ENCODE peak calls at places on chromosomes 4 and X, in nine cellular contexts. Z, S, X, N, Q, P, F, B and E are unnamed samples.

GRCh38 chr4:24846716-24847115 is 51.3 kb downstream of the SOD3 start:
- DNase-seq in N (no peak), P (no peak), Q (no peak), Z (no peak), F (no peak), X (no peak), B (no peak), S (no peak), E (no peak)

GRCh38 chrX:102154900-102155805 is 624 bp downstream of the BEX5 start:
- DNase-seq in X (no peak), Q (no peak), S (peak), Z (peak), N (peak), P (no peak), B (no peak), F (peak), E (no peak)

GRCh38 chr4:102787096-102787867 is 26.5 kb upstream of the MANBA start:
- DNase-seq in X (no peak), B (no peak), F (no peak), Z (no peak), P (no peak), Q (no peak), N (no peak), S (no peak), E (no peak)

GRCh38 chrX:9597361-9598035 is 132.6 kb downstream of the TBL1X start:
- DNase-seq in P (no peak), F (no peak), Q (no peak), B (no peak), S (no peak), Z (no peak), X (no peak), N (no peak), E (no peak)

GRCh38 chr4:26887143-26887542 is 26.5 kb downstream of the STIM2 start:
- DNase-seq in Q (no peak), X (no peak), S (no peak), P (no peak), F (peak), B (no peak), N (no peak), Z (no peak), E (no peak)

GRCh38 chr4:153222790-153223417 is 18.7 kb downstream of the TRIM2 start:
- DNase-seq in S (peak), Q (no peak), B (peak), F (peak), Z (peak), P (peak), X (no peak), N (peak), E (peak)

GRCh38 chrX:154605566-154605965 is 13.5 kb downstream of the CTAG1B start:
- DNase-seq in B (no peak), Z (no peak), Q (no peak), P (no peak), X (no peak), F (no peak), S (no peak), N (no peak), E (no peak)

GRCh38 chr4:187656953-187657352 is 338.6 kb upstream of the ZFP42 start:
- DNase-seq in B (no peak), S (no peak), P (no peak), N (no peak), F (no peak), Q (no peak), Z (no peak), X (no peak), E (no peak)

GRCh38 chr4:184801781-184802180 is 24.0 kb downstream of the ACSL1 start:
- DNase-seq in F (no peak), B (no peak), P (no peak), Q (no peak), N (no peak), X (no peak), Z (no peak), S (no peak), E (peak)

GRCh38 chr4:25863906-25864418 is 1.2 kb upstream of the SEL1L3 start:
- DNase-seq in Q (no peak), P (no peak), X (no peak), F (no peak), S (peak), N (no peak), B (no peak), Z (no peak), E (no peak)

GRCh38 chr4:25058796-25059195 is 28.1 kb upstream of the LGI2 start:
- DNase-seq in Z (no peak), S (no peak), B (no peak), P (no peak), F (no peak), N (no peak), X (no peak), Q (no peak), E (no peak)

GRCh38 chrX:48789366-48790220 is 3.2 kb downstream of the GATA1 start:
- DNase-seq in B (no peak), X (no peak), S (no peak), P (no peak), N (no peak), Z (no peak), F (no peak), Q (no peak), E (no peak)

DNA sequence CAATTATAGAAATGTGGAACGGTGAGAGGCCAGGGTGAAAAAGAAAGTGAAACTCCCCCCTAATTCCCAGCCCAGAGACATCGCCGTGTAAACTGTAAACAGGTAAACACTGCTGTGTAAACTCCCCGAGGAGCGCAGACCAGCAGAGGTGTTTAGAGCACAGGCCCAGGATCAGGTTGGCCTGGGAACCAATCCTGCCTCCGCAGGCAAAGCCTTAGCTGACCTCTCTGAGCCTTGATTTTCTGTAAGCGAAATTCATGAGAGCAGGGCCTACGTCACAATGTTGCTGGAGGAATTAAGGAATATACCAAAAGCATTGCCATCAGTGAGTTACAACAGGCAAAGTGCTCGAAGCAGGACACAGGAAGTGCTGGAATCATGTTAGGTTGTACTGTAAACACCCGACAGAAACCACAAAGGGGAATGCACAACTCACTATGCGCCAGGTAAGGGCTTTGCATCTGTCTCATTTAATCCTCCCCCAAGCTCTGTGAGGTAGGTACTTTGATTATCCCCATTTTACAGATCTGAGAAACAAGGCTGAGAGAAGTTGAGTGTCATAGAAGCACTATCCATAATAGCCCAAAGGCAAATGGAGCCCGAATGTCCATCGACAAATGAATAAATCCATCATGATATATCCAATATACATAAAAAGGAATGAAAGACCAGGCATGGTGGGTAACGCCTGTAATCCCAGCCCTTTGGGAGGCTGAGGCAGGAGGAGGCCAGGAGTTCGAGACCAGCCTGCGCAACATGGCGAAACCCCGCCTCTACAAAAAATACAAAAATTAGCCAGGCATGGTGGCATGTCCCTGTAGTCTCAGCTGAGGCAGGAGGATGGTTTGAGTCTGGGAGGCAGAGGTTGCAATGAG is 30.7 kb upstream of the KIAA0232 start:
- DNase-seq in X (no peak), B (no peak), Z (peak), Q (no peak), S (no peak), P (no peak), N (no peak), F (no peak), E (no peak)
- H3K27ac ChIP-seq in X (no peak), B (no peak), Z (peak), Q (no peak), S (peak), P (peak), N (peak), F (peak), E (no peak)

DNA sequence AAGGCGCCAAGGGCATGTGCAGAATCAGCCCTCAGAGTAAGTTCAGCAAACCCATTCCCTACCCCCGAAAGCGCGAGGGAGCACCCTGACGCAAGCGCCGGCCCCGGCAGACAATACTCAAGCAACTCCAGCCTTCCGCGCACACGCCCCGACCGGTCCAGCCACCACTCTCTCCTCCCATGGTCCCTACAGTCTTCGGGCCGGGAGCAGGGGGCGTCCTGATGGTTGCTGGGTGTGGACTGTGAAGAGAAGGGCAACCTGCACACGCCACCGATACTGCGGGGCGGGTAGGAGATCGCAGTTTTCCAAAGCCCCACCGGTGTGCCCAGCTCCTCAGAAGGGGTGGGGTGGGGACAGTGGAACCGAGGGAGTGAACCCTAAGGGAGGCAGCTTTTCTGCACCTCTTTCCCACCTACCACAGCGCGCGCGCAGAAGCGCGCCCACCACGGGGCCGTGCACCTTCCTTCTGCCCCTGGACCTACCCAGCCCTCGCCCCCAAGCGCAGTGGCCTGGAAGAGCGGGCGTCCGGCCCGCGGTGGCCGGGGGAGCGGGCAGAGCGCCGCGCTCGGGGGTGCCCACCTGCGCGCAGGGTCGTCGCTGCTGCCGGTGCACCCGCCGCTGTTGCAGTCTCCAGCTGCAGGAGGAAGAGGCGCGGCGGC is 650.2 kb upstream of the DIPK2B start:
- DNase-seq in P (no peak), N (no peak), Z (no peak), S (peak), Q (no peak), F (peak), B (no peak), X (no peak), E (no peak)
- H3K27ac ChIP-seq in P (no peak), N (peak), Z (no peak), S (peak), Q (peak), F (peak), B (no peak), X (no peak), E (no peak)

DNA sequence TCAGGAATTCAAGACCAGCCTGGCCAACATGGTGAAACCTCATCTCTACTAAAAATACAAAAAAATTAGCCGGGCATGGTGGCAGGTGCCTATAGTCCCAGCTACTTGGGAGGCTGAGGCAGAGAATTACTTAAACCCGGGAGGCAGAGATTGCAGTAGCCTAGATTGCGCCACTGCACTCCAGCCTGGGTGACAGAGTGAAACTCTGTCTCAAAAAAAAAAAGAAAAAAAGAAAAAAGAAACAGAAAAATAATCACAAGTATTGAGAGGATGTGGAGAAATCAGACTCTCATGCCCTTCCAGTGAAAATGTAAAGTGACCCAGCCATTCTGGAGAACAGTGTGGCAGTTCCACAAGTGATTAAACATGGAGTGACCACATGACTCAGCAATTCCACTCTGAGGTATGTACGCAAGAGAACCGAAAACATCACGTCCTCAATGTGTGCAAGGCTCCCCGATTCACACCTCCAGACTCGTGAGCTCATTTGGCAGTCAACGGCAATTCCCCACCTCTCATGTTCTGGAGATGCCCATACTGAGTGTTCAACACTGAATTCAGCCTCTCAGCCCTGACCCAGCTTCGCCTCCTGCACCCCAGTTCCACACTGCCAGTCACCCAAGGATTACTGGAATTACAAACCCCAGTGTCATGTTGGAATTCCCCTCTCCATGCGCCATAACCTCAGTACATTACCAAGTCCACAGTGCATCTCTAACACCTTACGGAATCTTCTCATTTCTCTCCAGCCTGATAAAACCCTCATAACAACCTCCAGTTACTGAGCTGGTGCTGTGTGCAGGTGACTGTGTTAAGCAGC is 21.1 kb downstream of the ACOX3 start:
- DNase-seq in B (no peak), Z (no peak), P (no peak), Q (no peak), X (no peak), F (no peak), S (no peak), N (no peak), E (no peak)
- H3K27ac ChIP-seq in B (no peak), Z (no peak), P (no peak), Q (no peak), X (no peak), F (no peak), S (no peak), N (no peak), E (no peak)

GRCh38 chrX:131741103-131741581 is 197.3 kb downstream of the OR13H1 start:
- DNase-seq in P (no peak), B (peak), X (no peak), Z (peak), Q (no peak), S (peak), N (peak), F (peak), E (no peak)
- H3K27ac ChIP-seq in P (no peak), B (no peak), X (no peak), Z (peak), Q (peak), S (no peak), N (peak), F (no peak), E (no peak)